ENCODE peak calls at places on chromosomes 5 and 9, in eight cellular contexts. H, G, U, K, P, A, T and N are unnamed samples.

GRCh38 chr5:143775258-143775657 is 36.7 kb upstream of the HMHB1 start:
- DNase-seq in H (peak; percentile 27), G (no peak), U (no peak), K (no peak), P (no peak), A (no peak), T (peak; percentile 47), N (peak; percentile 66)

GRCh38 chr9:70111641-70112236 is 68.1 kb downstream of the MAMDC2 start:
- DNase-seq in H (no peak), G (no peak), U (no peak), K (no peak), P (no peak), A (no peak), T (no peak), N (no peak)

GRCh38 chr9:119873877-119874276 is 504.6 kb upstream of the BRINP1 start:
- DNase-seq in H (no peak), G (no peak), U (no peak), K (no peak), P (no peak), A (no peak), T (no peak), N (no peak)

GRCh38 chr5:32443541-32444190 is 874 bp downstream of the ZFR start:
- DNase-seq in H (peak; percentile 50), G (peak; percentile 34), U (no peak), K (peak; percentile 87), P (peak; percentile 36), A (peak; percentile 59), T (peak; percentile 35), N (peak; percentile 19)

GRCh38 chr9:18820566-18821095 is 212.4 kb downstream of the SAXO1 start:
- DNase-seq in H (no peak), G (no peak), U (no peak), K (no peak), P (no peak), A (no peak), T (no peak), N (no peak)

GRCh38 chr9:136691316-136692189 is 4.3 kb upstream of the AGPAT2 start:
- DNase-seq in H (no peak), G (no peak), U (no peak), K (no peak), P (no peak), A (no peak), T (no peak), N (no peak)

GRCh38 chr5:169695025-169695625 is 58.0 kb downstream of the DOCK2 start:
- DNase-seq in H (peak; percentile 33), G (no peak), U (no peak), K (no peak), P (no peak), A (no peak), T (no peak), N (no peak)

GRCh38 chr9:125146247-125146646 is 2.9 kb upstream of the SCAI start:
- DNase-seq in H (no peak), G (no peak), U (no peak), K (no peak), P (no peak), A (no peak), T (peak; percentile 44), N (peak; percentile 52)

GRCh38 chr9:2824564-2824963 is 19.3 kb downstream of the PUM3 start:
- DNase-seq in H (peak; percentile 55), G (peak; percentile 48), U (no peak), K (peak; percentile 24), P (peak; percentile 20), A (no peak), T (no peak), N (no peak)

GRCh38 chr5:60836131-60836530 is 7.9 kb downstream of the ELOVL7 start:
- DNase-seq in H (no peak), G (no peak), U (no peak), K (no peak), P (no peak), A (no peak), T (no peak), N (no peak)

GRCh38 chr5:91332267-91333044 is 50.7 kb downstream of the ARRDC3 start:
- DNase-seq in H (peak; percentile 85), G (no peak), U (no peak), K (no peak), P (no peak), A (no peak), T (peak; percentile 58), N (peak; percentile 58)

GRCh38 chr9:86685556-86685955 is 261.8 kb downstream of the GAS1 start:
- DNase-seq in H (no peak), G (no peak), U (no peak), K (no peak), P (no peak), A (no peak), T (no peak), N (peak; percentile 3)

GRCh38 chr5:149264432-149265069 is 7.1 kb upstream of the AFAP1L1 start:
- DNase-seq in H (no peak), G (peak; percentile 38), U (no peak), K (peak; percentile 22), P (no peak), A (peak; percentile 72), T (no peak), N (no peak)

GRCh38 chr5:67350600-67351315 is 154.2 kb upstream of the CD180 start:
- DNase-seq in H (no peak), G (no peak), U (no peak), K (peak; percentile 26), P (no peak), A (no peak), T (no peak), N (no peak)

GRCh38 chr5:125202353-125202752 is 455.9 kb upstream of the ZNF608 start:
- DNase-seq in H (no peak), G (no peak), U (no peak), K (no peak), P (no peak), A (no peak), T (no peak), N (no peak)

GRCh38 chr5:143593723-143594122 is 190.2 kb upstream of the NR3C1 start:
- DNase-seq in H (no peak), G (no peak), U (no peak), K (no peak), P (no peak), A (peak; percentile 81), T (no peak), N (no peak)

GRCh38 chr5:154603011-154603410 is 125.0 kb upstream of the HAND1 start:
- DNase-seq in H (no peak), G (no peak), U (no peak), K (no peak), P (no peak), A (no peak), T (no peak), N (no peak)

GRCh38 chr9:134206317-134207300 is 42.2 kb upstream of the RNU6ATAC start:
- DNase-seq in H (no peak), G (no peak), U (no peak), K (peak; percentile 24), P (no peak), A (no peak), T (no peak), N (no peak)

GRCh38 chr9:21788752-21789151 is 13.7 kb upstream of the MTAP start:
- DNase-seq in H (no peak), G (no peak), U (no peak), K (no peak), P (no peak), A (no peak), T (no peak), N (no peak)
- TF ChIP-seq CTCF in H (no peak), G (no peak), U (no peak), K (no peak), P (no peak), A (no peak), T (no peak), N (no peak)

DNA sequence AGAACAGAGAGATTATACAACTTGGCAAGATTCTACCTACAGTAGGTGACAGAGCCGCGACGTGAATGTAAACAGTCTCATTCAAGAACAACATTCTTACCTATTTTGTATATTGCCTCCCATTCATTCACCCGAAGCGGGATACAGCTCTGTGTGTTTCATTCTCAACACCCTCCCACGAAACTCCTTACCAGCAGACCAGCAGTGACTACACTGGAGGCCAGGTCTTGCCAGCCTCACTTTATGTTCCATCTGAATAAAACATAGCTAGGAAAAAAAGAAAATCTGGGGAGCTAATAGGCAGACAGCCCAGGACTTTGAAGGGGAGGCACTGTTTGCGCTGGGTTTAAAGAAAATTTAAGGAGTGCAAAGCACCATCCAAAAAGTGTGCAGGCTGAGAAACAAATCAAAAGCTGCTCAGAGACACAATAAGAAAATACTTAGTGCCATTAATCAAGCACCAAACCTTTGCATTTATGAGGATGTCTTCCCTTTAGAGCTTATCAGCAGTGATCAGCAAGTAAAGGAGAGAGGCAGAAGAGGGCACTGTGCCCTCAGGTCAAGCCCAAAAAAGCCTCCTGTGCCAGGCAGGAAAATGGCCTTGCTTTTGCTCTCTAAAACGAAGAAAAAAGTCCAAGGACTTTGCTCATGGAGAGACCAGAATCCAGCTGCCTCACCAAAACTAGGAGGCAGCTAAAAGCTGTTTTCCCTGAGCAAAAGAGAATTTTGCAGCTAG is 295.2 kb downstream of the BNC2 start:
- DNase-seq in H (peak; percentile 45), G (no peak), U (no peak), K (no peak), P (no peak), A (no peak), T (peak; percentile 25), N (no peak)
- TF ChIP-seq CTCF in H (peak; percentile 38), G (no peak), U (no peak), K (peak; percentile 32), P (no peak), A (no peak), T (peak; percentile 4), N (peak; percentile 34)

GRCh38 chr5:14581333-14581890 is at the start of gene OTULINL:
- DNase-seq in H (peak; percentile 76), G (peak; percentile 93), U (peak; percentile 46), K (peak; percentile 100), P (peak; percentile 85), A (peak; percentile 83), T (peak; percentile 65), N (peak; percentile 57)

GRCh38 chr5:14580037-14581034 is 1.3 kb upstream of the OTULINL start:
- DNase-seq in H (no peak), G (no peak), U (no peak), K (no peak), P (no peak), A (no peak), T (peak; percentile 56), N (peak; percentile 92)

GRCh38 chr5:14581891-14582796 is 552 bp downstream of the OTULINL start:
- DNase-seq in H (peak; percentile 73), G (peak; percentile 65), U (no peak), K (peak; percentile 85), P (peak; percentile 38), A (peak; percentile 63), T (peak; percentile 13), N (peak; percentile 23)

GRCh38 chr5:14584848-14585247 is 3.3 kb downstream of the OTULINL start:
- DNase-seq in H (no peak), G (no peak), U (no peak), K (no peak), P (no peak), A (no peak), T (no peak), N (no peak)

DNA sequence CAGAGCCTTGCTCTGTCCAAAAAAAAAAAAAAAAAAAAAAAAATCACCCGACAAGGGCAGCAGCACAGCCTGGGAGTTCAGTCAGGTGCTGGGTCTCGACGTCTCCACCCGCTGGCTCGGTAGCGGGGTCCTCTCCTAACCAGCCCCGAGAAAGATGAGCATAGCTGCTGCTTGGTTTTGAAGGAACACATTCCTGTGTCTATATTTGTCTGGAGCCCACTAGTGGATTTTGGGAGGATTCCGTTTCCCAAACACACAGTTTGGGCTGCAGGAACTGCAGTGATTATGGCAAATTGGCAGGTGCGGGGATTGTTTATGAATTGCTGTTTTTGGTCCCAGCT is 1.2 kb downstream of the OTULINL start:
- DNase-seq in H (no peak), G (no peak), U (no peak), K (peak; percentile 25), P (no peak), A (no peak), T (no peak), N (no peak)
- TF ChIP-seq CTCF in H (no peak), G (no peak), U (no peak), K (no peak), P (no peak), A (no peak), T (no peak), N (no peak)

GRCh38 chr9:109098221-109098959 is 21.4 kb downstream of the TMEM245 start:
- DNase-seq in H (peak; percentile 68), G (peak; percentile 19), U (no peak), K (peak; percentile 13), P (no peak), A (no peak), T (peak; percentile 93), N (peak; percentile 81)
- TF ChIP-seq CTCF in H (peak; percentile 23), G (no peak), U (no peak), K (peak; percentile 47), P (peak; percentile 32), A (peak; percentile 34), T (peak; percentile 52), N (peak; percentile 66)